ENCODE peak calls at places on chromosomes 7 and 10, in four cellular contexts. L is K562, W is HepG2, B is GM12878. C is an unnamed sample.

GRCh38 chr7:134710854-134711624 is 64.4 kb downstream of the BPGM start:
- DNase-seq in B (no peak), W (no peak), L (no peak), C (no peak)

GRCh38 chr10:119933179-119933578 is 40.6 kb downstream of the SEC23IP start:
- DNase-seq in L (peak), B (no peak), W (peak), C (peak)

GRCh38 chr7:84568786-84569185 is 374.2 kb upstream of the SEMA3A start:
- DNase-seq in W (no peak), L (no peak), B (no peak), C (no peak)

GRCh38 chr10:3812141-3812540 is 27.1 kb upstream of the KLF6 start:
- DNase-seq in W (no peak), L (no peak), B (no peak), C (no peak)

GRCh38 chr10:102220612-102221011 is 5.5 kb upstream of the ELOVL3 start:
- DNase-seq in L (no peak), W (no peak), B (no peak), C (no peak)

GRCh38 chr7:36155811-36156361 is 2.8 kb downstream of the EEPD1 start:
- DNase-seq in W (no peak), B (no peak), L (no peak), C (no peak)

GRCh38 chr7:117385340-117386124 is 41.8 kb downstream of the ASZ1 start:
- DNase-seq in W (no peak), L (no peak), B (no peak), C (peak)

GRCh38 chr10:14185501-14186045 is 145.2 kb downstream of the FRMD4A start:
- DNase-seq in L (peak), B (peak), W (peak), C (no peak)

GRCh38 chr7:129166745-129167144 is 21.7 kb upstream of the SMO start:
- DNase-seq in W (no peak), B (peak), L (no peak), C (no peak)

GRCh38 chr10:98414932-98415709 is at the start of gene PYROXD2:
- DNase-seq in L (peak), B (no peak), W (peak), C (peak)

GRCh38 chr7:150481207-150481920 is 30.9 kb downstream of the GIMAP8 start:
- DNase-seq in L (no peak), W (no peak), B (no peak), C (no peak)

GRCh38 chr10:45052700-45053099 is 52.0 kb downstream of the ZNF22 start:
- DNase-seq in B (no peak), L (no peak), W (no peak), C (no peak)

GRCh38 chr10:53166325-53166724 is 393.7 kb upstream of the MBL2 start:
- DNase-seq in L (no peak), B (peak), W (no peak), C (no peak)

GRCh38 chr10:43959854-43960415 is 311.3 kb upstream of the ZNF32 start:
- DNase-seq in L (no peak), W (no peak), B (no peak), C (no peak)

GRCh38 chr10:97744405-97745035 is 7.6 kb downstream of the ZFYVE27 start:
- DNase-seq in B (no peak), W (no peak), L (peak), C (no peak)

GRCh38 chr10:126058104-126058503 is 161.7 kb downstream of the FANK1 start:
- DNase-seq in B (no peak), L (no peak), W (no peak), C (no peak)

GRCh38 chr7:40833541-40834234 is 698.9 kb downstream of the SUGCT start:
- DNase-seq in W (no peak), L (no peak), B (no peak), C (no peak)

GRCh38 chr7:151757274-151757673 is 119.6 kb downstream of the PRKAG2 start:
- DNase-seq in L (no peak), B (no peak), W (no peak), C (no peak)

GRCh38 chr7:20310963-20311742 is 19.5 kb upstream of the ITGB8 start:
- DNase-seq in L (no peak), B (peak), W (peak), C (no peak)

GRCh38 chr7:96414931-96415292 is 93.0 kb upstream of the SLC25A13 start:
- DNase-seq in B (peak), L (peak), W (peak), C (peak)

GRCh38 chr10:69497235-69497561 is 45.9 kb downstream of the TSPAN15 start:
- DNase-seq in L (no peak), B (no peak), W (no peak), C (no peak)

GRCh38 chr10:47081264-47081663 is 170.0 kb downstream of the PTPN20 start:
- DNase-seq in W (no peak), B (no peak), L (no peak), C (no peak)
- TF ChIP-seq MYC in W (no peak), B (no peak), L (no peak), C (no peak)

DNA sequence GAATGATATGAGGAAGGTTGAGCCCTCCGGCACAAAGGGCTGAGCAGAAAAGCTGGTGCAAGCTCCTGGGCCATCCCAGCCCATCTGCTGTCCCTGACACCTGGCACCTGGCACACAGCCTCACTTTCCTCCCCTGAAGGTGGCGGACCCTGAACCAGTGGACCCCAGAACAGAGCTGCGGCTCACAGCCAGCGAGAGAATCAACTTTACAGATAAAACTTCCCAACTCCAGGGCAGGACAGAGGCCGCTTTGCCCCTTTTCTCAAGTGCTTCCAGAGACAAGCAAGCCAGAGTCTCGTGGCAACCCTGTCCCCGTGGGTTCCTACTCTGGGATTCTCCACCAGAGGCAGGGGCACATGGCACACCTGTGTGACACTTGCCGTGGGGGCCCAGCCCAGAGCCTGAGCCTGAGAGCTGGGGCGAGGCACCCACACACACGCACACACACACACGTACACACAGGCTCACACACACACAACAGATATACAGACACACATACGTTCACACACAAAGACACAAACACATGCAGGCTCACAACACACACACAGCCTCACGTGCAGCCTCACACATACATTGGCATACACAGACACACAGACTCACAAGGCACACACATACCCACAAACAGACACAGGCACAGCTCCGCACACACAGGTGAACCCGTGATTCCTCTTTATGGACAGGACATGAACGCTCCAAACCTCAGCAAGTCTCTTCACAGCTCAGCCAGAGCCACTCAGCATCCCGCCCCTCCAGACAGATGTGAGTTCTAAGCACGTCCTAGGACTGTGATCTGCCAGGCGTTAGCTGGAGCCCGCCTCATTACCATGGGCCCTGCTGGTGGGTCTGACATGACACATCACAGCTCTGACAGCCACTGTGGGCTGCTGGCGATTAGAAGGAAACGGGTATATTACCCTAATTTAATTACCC is 176.9 kb upstream of the PPP2R2D start:
- DNase-seq in B (no peak), L (no peak), W (no peak), C (no peak)
- TF ChIP-seq ESRRA in B (no peak), L (no peak), W (no peak), C (no peak)

GRCh38 chr10:29481906-29482440 is 152.8 kb downstream of the SVIL start:
- DNase-seq in W (peak), L (no peak), B (no peak), C (no peak)
- TF ChIP-seq MYC in W (no peak), L (no peak), B (no peak), C (no peak)

GRCh38 chr7:16067695-16068094 is 353.6 kb downstream of the CRPPA start:
- DNase-seq in W (no peak), L (no peak), B (no peak), C (no peak)
- TF ChIP-seq ESRRA in W (no peak), L (no peak), B (no peak), C (no peak)

DNA sequence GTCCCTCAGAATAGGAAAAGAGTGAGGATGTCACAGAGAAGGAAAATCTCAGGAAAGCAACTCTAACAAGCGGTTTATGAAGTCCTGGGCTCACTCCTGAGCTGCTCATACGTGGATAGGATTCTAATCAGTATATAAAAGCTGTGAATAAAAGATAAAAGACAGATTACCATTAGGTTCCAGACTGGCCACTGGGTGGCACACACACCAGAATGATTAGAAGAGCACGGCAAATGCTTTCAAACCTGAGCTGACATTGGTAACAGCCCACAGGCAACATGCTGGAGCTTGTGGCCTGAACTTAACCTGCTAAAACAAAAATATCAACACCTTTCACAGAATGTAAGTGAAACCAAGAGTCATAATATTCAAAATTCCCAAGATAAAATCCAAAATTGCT is 370.8 kb downstream of the GRID1 start:
- DNase-seq in L (no peak), B (peak), W (peak), C (peak)
- TF ChIP-seq MYC in L (no peak), B (no peak), W (no peak), C (no peak)

DNA sequence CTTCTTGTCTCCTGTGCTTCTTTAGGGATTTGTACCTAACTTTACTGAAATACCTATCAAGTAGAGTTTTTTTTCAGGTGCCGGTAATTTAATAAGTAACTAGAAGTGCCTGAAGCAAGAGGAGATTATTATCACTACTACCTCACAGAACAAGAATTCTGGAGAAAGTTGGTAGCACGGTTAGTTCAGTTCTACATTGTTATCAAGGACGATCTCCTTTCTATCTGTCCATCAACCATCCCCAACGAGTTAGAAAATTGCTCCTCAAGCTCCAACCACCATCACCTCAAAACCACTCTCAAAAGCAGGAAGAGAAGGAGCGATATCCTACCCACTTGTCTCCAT is 265.4 kb downstream of the SNX13 start:
- DNase-seq in B (no peak), W (no peak), L (no peak), C (no peak)
- TF ChIP-seq ESRRA in B (no peak), W (no peak), L (no peak), C (no peak)

GRCh38 chr7:24820730-24821044 is 63.4 kb upstream of the GSDME start:
- DNase-seq in B (no peak), L (peak), W (peak), C (peak)
- TF ChIP-seq MYC in B (no peak), L (no peak), W (no peak), C (no peak)

GRCh38 chr7:518630-519428 is 817 bp downstream of the PDGFA start:
- DNase-seq in L (peak), B (no peak), W (no peak), C (peak)

GRCh38 chr7:519429-519973 is at the start of gene PDGFA:
- DNase-seq in L (peak), W (no peak), B (no peak), C (peak)

GRCh38 chr7:521221-522070 is 1.8 kb upstream of the PDGFA start:
- DNase-seq in B (no peak), L (peak), W (no peak), C (peak)

GRCh38 chr7:520503-521161 is 986 bp upstream of the PDGFA start:
- DNase-seq in L (peak), W (no peak), B (no peak), C (no peak)

DNA sequence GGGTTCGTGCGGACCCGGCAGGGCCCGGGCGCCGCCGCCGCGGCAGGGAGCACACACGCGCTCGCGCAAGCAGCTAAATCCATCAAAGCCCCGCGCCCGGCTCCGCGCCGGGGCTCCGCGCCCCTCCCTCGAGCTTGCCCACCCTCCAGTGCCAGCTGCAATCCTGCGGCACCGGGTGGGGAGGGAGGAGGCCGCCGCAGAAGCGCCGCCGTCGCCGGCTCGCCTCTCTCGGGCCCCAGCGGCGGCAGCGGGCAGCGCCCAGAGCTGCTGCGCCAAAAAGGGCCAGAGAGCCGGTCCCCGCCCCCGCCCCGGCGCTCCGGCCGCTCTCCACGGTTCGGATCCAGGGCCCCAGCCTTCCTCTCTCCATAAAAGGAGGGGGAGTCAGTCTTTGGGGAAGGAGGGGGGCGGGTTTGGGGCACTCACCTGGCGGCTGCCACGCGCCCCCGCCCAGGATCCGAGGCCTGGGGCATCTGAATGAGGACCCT is 370 bp upstream of the PDGFA start:
- DNase-seq in B (no peak), L (peak), W (no peak), C (peak)
- TF ChIP-seq ESRRA in B (no peak), L (no peak), W (no peak), C (no peak)

GRCh38 chr10:74047304-74047703 is 49.4 kb downstream of the VCL start:
- DNase-seq in L (no peak), W (no peak), B (no peak), C (no peak)
- TF ChIP-seq MYC in L (no peak), W (no peak), B (no peak), C (no peak)